ENCODE peak calls at places on chromosomes 6 and 20, in ten cellular contexts. One of them, this sample, is unnamed.

GRCh38 chr6:9646346-9647042 is 768.4 kb downstream of the TFAP2A start:
- DNase-seq in activated CD4-positive, alpha-beta T cell treated with anti-CD3 and anti-CD28 coated beads, Interleukin-2, amount 10 ng/mL, durations not matched to agents 24 days and 14 days: no peak
- DNase-seq in stimulated activated naive B cell treated with anti-CD40 and anti-IgM and Interleukin-4, amounts not matched to agents 10 μg/mL and 1 μg/mL and 100 μg/mL, for 72 hours: no peak
- DNase-seq in CD8-positive, alpha-beta T cell: no peak
- DNase-seq in BJ: peak
- DNase-seq in mesenchymal stem cell: peak
- DNase-seq in cardiac muscle cell: peak
- DNase-seq in activated T-helper 1 cell treated with Interleukin-2 at 50 U/mL for 16 hours: no peak
- DNase-seq in HuH-7: no peak
- DNase-seq in LoVo: no peak
- DNase-seq in this sample: peak

GRCh38 chr6:84652356-84653026 is 111.9 kb downstream of the TBX18 start:
- DNase-seq in activated CD4-positive, alpha-beta T cell treated with anti-CD3 and anti-CD28 coated beads, Interleukin-2, amount 10 ng/mL, durations not matched to agents 24 days and 14 days: no peak
- DNase-seq in stimulated activated naive B cell treated with anti-CD40 and anti-IgM and Interleukin-4, amounts not matched to agents 10 μg/mL and 1 μg/mL and 100 μg/mL, for 72 hours: no peak
- DNase-seq in CD8-positive, alpha-beta T cell: no peak
- DNase-seq in BJ: peak
- DNase-seq in mesenchymal stem cell: peak
- DNase-seq in cardiac muscle cell: no peak
- DNase-seq in activated T-helper 1 cell treated with Interleukin-2 at 50 U/mL for 16 hours: no peak
- DNase-seq in HuH-7: no peak
- DNase-seq in LoVo: no peak
- DNase-seq in this sample: no peak

GRCh38 chr6:149763866-149764265 is 14.3 kb downstream of the PCMT1 start:
- DNase-seq in activated CD4-positive, alpha-beta T cell treated with anti-CD3 and anti-CD28 coated beads, Interleukin-2, amount 10 ng/mL, durations not matched to agents 24 days and 14 days: no peak
- DNase-seq in stimulated activated naive B cell treated with anti-CD40 and anti-IgM and Interleukin-4, amounts not matched to agents 10 μg/mL and 1 μg/mL and 100 μg/mL, for 72 hours: no peak
- DNase-seq in CD8-positive, alpha-beta T cell: no peak
- DNase-seq in BJ: no peak
- DNase-seq in mesenchymal stem cell: no peak
- DNase-seq in cardiac muscle cell: no peak
- DNase-seq in activated T-helper 1 cell treated with Interleukin-2 at 50 U/mL for 16 hours: no peak
- DNase-seq in HuH-7: no peak
- DNase-seq in LoVo: no peak
- DNase-seq in this sample: no peak

GRCh38 chr6:131635384-131636340 is 1.4 kb upstream of the ENPP3 start:
- DNase-seq in activated CD4-positive, alpha-beta T cell treated with anti-CD3 and anti-CD28 coated beads, Interleukin-2, amount 10 ng/mL, durations not matched to agents 24 days and 14 days: no peak
- DNase-seq in stimulated activated naive B cell treated with anti-CD40 and anti-IgM and Interleukin-4, amounts not matched to agents 10 μg/mL and 1 μg/mL and 100 μg/mL, for 72 hours: peak
- DNase-seq in CD8-positive, alpha-beta T cell: no peak
- DNase-seq in BJ: no peak
- DNase-seq in mesenchymal stem cell: no peak
- DNase-seq in cardiac muscle cell: no peak
- DNase-seq in activated T-helper 1 cell treated with Interleukin-2 at 50 U/mL for 16 hours: no peak
- DNase-seq in HuH-7: no peak
- DNase-seq in LoVo: no peak
- DNase-seq in this sample: no peak

GRCh38 chr20:61125076-61125475 is 127.0 kb upstream of the CDH4 start:
- DNase-seq in activated CD4-positive, alpha-beta T cell treated with anti-CD3 and anti-CD28 coated beads, Interleukin-2, amount 10 ng/mL, durations not matched to agents 24 days and 14 days: no peak
- DNase-seq in stimulated activated naive B cell treated with anti-CD40 and anti-IgM and Interleukin-4, amounts not matched to agents 10 μg/mL and 1 μg/mL and 100 μg/mL, for 72 hours: no peak
- DNase-seq in CD8-positive, alpha-beta T cell: no peak
- DNase-seq in BJ: no peak
- DNase-seq in mesenchymal stem cell: no peak
- DNase-seq in cardiac muscle cell: no peak
- DNase-seq in activated T-helper 1 cell treated with Interleukin-2 at 50 U/mL for 16 hours: no peak
- DNase-seq in HuH-7: no peak
- DNase-seq in LoVo: no peak
- DNase-seq in this sample: no peak

GRCh38 chr6:88105741-88106340 is 58.2 kb downstream of the SPACA1 start:
- DNase-seq in activated CD4-positive, alpha-beta T cell treated with anti-CD3 and anti-CD28 coated beads, Interleukin-2, amount 10 ng/mL, durations not matched to agents 24 days and 14 days: no peak
- DNase-seq in stimulated activated naive B cell treated with anti-CD40 and anti-IgM and Interleukin-4, amounts not matched to agents 10 μg/mL and 1 μg/mL and 100 μg/mL, for 72 hours: no peak
- DNase-seq in CD8-positive, alpha-beta T cell: no peak
- DNase-seq in BJ: no peak
- DNase-seq in mesenchymal stem cell: no peak
- DNase-seq in cardiac muscle cell: no peak
- DNase-seq in activated T-helper 1 cell treated with Interleukin-2 at 50 U/mL for 16 hours: no peak
- DNase-seq in HuH-7: no peak
- DNase-seq in LoVo: no peak
- DNase-seq in this sample: no peak

GRCh38 chr6:147204060-147204785 is at the start of gene STXBP5:
- DNase-seq in activated CD4-positive, alpha-beta T cell treated with anti-CD3 and anti-CD28 coated beads, Interleukin-2, amount 10 ng/mL, durations not matched to agents 24 days and 14 days: peak
- DNase-seq in stimulated activated naive B cell treated with anti-CD40 and anti-IgM and Interleukin-4, amounts not matched to agents 10 μg/mL and 1 μg/mL and 100 μg/mL, for 72 hours: peak
- DNase-seq in CD8-positive, alpha-beta T cell: peak
- DNase-seq in BJ: no peak
- DNase-seq in mesenchymal stem cell: peak
- DNase-seq in cardiac muscle cell: peak
- DNase-seq in activated T-helper 1 cell treated with Interleukin-2 at 50 U/mL for 16 hours: peak
- DNase-seq in HuH-7: peak
- DNase-seq in LoVo: peak
- DNase-seq in this sample: peak

GRCh38 chr6:157860505-157860991 is 37.5 kb downstream of the SNX9 start:
- DNase-seq in activated CD4-positive, alpha-beta T cell treated with anti-CD3 and anti-CD28 coated beads, Interleukin-2, amount 10 ng/mL, durations not matched to agents 24 days and 14 days: peak
- DNase-seq in stimulated activated naive B cell treated with anti-CD40 and anti-IgM and Interleukin-4, amounts not matched to agents 10 μg/mL and 1 μg/mL and 100 μg/mL, for 72 hours: no peak
- DNase-seq in CD8-positive, alpha-beta T cell: no peak
- DNase-seq in BJ: no peak
- DNase-seq in mesenchymal stem cell: peak
- DNase-seq in cardiac muscle cell: no peak
- DNase-seq in activated T-helper 1 cell treated with Interleukin-2 at 50 U/mL for 16 hours: no peak
- DNase-seq in HuH-7: no peak
- DNase-seq in LoVo: no peak
- DNase-seq in this sample: no peak

GRCh38 chr6:85405175-85405852 is 44.6 kb upstream of the NT5E start:
- DNase-seq in activated CD4-positive, alpha-beta T cell treated with anti-CD3 and anti-CD28 coated beads, Interleukin-2, amount 10 ng/mL, durations not matched to agents 24 days and 14 days: peak
- DNase-seq in stimulated activated naive B cell treated with anti-CD40 and anti-IgM and Interleukin-4, amounts not matched to agents 10 μg/mL and 1 μg/mL and 100 μg/mL, for 72 hours: no peak
- DNase-seq in CD8-positive, alpha-beta T cell: no peak
- DNase-seq in BJ: no peak
- DNase-seq in mesenchymal stem cell: no peak
- DNase-seq in cardiac muscle cell: no peak
- DNase-seq in activated T-helper 1 cell treated with Interleukin-2 at 50 U/mL for 16 hours: no peak
- DNase-seq in HuH-7: peak
- DNase-seq in LoVo: peak
- DNase-seq in this sample: peak

GRCh38 chr20:46713957-46714834 is 4.7 kb downstream of the SLC2A10 start:
- DNase-seq in activated CD4-positive, alpha-beta T cell treated with anti-CD3 and anti-CD28 coated beads, Interleukin-2, amount 10 ng/mL, durations not matched to agents 24 days and 14 days: no peak
- DNase-seq in stimulated activated naive B cell treated with anti-CD40 and anti-IgM and Interleukin-4, amounts not matched to agents 10 μg/mL and 1 μg/mL and 100 μg/mL, for 72 hours: no peak
- DNase-seq in CD8-positive, alpha-beta T cell: no peak
- DNase-seq in BJ: no peak
- DNase-seq in mesenchymal stem cell: no peak
- DNase-seq in cardiac muscle cell: no peak
- DNase-seq in activated T-helper 1 cell treated with Interleukin-2 at 50 U/mL for 16 hours: no peak
- DNase-seq in HuH-7: no peak
- DNase-seq in LoVo: no peak
- DNase-seq in this sample: no peak

GRCh38 chr6:161422710-161423109 is 148.8 kb upstream of the AGPAT4 start:
- DNase-seq in activated CD4-positive, alpha-beta T cell treated with anti-CD3 and anti-CD28 coated beads, Interleukin-2, amount 10 ng/mL, durations not matched to agents 24 days and 14 days: no peak
- DNase-seq in stimulated activated naive B cell treated with anti-CD40 and anti-IgM and Interleukin-4, amounts not matched to agents 10 μg/mL and 1 μg/mL and 100 μg/mL, for 72 hours: no peak
- DNase-seq in CD8-positive, alpha-beta T cell: no peak
- DNase-seq in BJ: no peak
- DNase-seq in mesenchymal stem cell: no peak
- DNase-seq in cardiac muscle cell: no peak
- DNase-seq in activated T-helper 1 cell treated with Interleukin-2 at 50 U/mL for 16 hours: no peak
- DNase-seq in HuH-7: no peak
- DNase-seq in LoVo: no peak
- DNase-seq in this sample: no peak

GRCh38 chr6:348860-349396 is 42.6 kb upstream of the IRF4 start:
- DNase-seq in activated CD4-positive, alpha-beta T cell treated with anti-CD3 and anti-CD28 coated beads, Interleukin-2, amount 10 ng/mL, durations not matched to agents 24 days and 14 days: no peak
- DNase-seq in stimulated activated naive B cell treated with anti-CD40 and anti-IgM and Interleukin-4, amounts not matched to agents 10 μg/mL and 1 μg/mL and 100 μg/mL, for 72 hours: no peak
- DNase-seq in CD8-positive, alpha-beta T cell: no peak
- DNase-seq in BJ: no peak
- DNase-seq in mesenchymal stem cell: no peak
- DNase-seq in cardiac muscle cell: no peak
- DNase-seq in activated T-helper 1 cell treated with Interleukin-2 at 50 U/mL for 16 hours: no peak
- DNase-seq in HuH-7: no peak
- DNase-seq in LoVo: no peak
- DNase-seq in this sample: no peak

GRCh38 chr6:109690373-109690739 is 646 bp downstream of the AK9 start:
- DNase-seq in activated CD4-positive, alpha-beta T cell treated with anti-CD3 and anti-CD28 coated beads, Interleukin-2, amount 10 ng/mL, durations not matched to agents 24 days and 14 days: peak
- DNase-seq in stimulated activated naive B cell treated with anti-CD40 and anti-IgM and Interleukin-4, amounts not matched to agents 10 μg/mL and 1 μg/mL and 100 μg/mL, for 72 hours: peak
- DNase-seq in CD8-positive, alpha-beta T cell: peak
- DNase-seq in BJ: no peak
- DNase-seq in mesenchymal stem cell: no peak
- DNase-seq in cardiac muscle cell: peak
- DNase-seq in activated T-helper 1 cell treated with Interleukin-2 at 50 U/mL for 16 hours: peak
- DNase-seq in HuH-7: peak
- DNase-seq in LoVo: peak
- DNase-seq in this sample: peak

GRCh38 chr6:13156381-13156780 is 172.0 kb downstream of the TBC1D7 start:
- DNase-seq in activated CD4-positive, alpha-beta T cell treated with anti-CD3 and anti-CD28 coated beads, Interleukin-2, amount 10 ng/mL, durations not matched to agents 24 days and 14 days: no peak
- DNase-seq in stimulated activated naive B cell treated with anti-CD40 and anti-IgM and Interleukin-4, amounts not matched to agents 10 μg/mL and 1 μg/mL and 100 μg/mL, for 72 hours: no peak
- DNase-seq in CD8-positive, alpha-beta T cell: no peak
- DNase-seq in BJ: no peak
- DNase-seq in mesenchymal stem cell: no peak
- DNase-seq in cardiac muscle cell: no peak
- DNase-seq in activated T-helper 1 cell treated with Interleukin-2 at 50 U/mL for 16 hours: no peak
- DNase-seq in HuH-7: no peak
- DNase-seq in LoVo: no peak
- DNase-seq in this sample: no peak

GRCh38 chr6:21455071-21455470 is 138.5 kb upstream of the SOX4 start:
- DNase-seq in activated CD4-positive, alpha-beta T cell treated with anti-CD3 and anti-CD28 coated beads, Interleukin-2, amount 10 ng/mL, durations not matched to agents 24 days and 14 days: no peak
- DNase-seq in stimulated activated naive B cell treated with anti-CD40 and anti-IgM and Interleukin-4, amounts not matched to agents 10 μg/mL and 1 μg/mL and 100 μg/mL, for 72 hours: no peak
- DNase-seq in CD8-positive, alpha-beta T cell: no peak
- DNase-seq in BJ: no peak
- DNase-seq in mesenchymal stem cell: no peak
- DNase-seq in cardiac muscle cell: no peak
- DNase-seq in activated T-helper 1 cell treated with Interleukin-2 at 50 U/mL for 16 hours: no peak
- DNase-seq in HuH-7: no peak
- DNase-seq in LoVo: no peak
- DNase-seq in this sample: peak

GRCh38 chr6:13177617-13178506 is 150.5 kb downstream of the TBC1D7 start:
- DNase-seq in activated CD4-positive, alpha-beta T cell treated with anti-CD3 and anti-CD28 coated beads, Interleukin-2, amount 10 ng/mL, durations not matched to agents 24 days and 14 days: peak
- DNase-seq in stimulated activated naive B cell treated with anti-CD40 and anti-IgM and Interleukin-4, amounts not matched to agents 10 μg/mL and 1 μg/mL and 100 μg/mL, for 72 hours: no peak
- DNase-seq in CD8-positive, alpha-beta T cell: no peak
- DNase-seq in BJ: no peak
- DNase-seq in mesenchymal stem cell: no peak
- DNase-seq in cardiac muscle cell: no peak
- DNase-seq in activated T-helper 1 cell treated with Interleukin-2 at 50 U/mL for 16 hours: no peak
- DNase-seq in HuH-7: no peak
- DNase-seq in LoVo: no peak
- DNase-seq in this sample: no peak

GRCh38 chr6:111972714-111973678 is 80.9 kb upstream of the CCN6 start:
- DNase-seq in activated CD4-positive, alpha-beta T cell treated with anti-CD3 and anti-CD28 coated beads, Interleukin-2, amount 10 ng/mL, durations not matched to agents 24 days and 14 days: peak
- DNase-seq in stimulated activated naive B cell treated with anti-CD40 and anti-IgM and Interleukin-4, amounts not matched to agents 10 μg/mL and 1 μg/mL and 100 μg/mL, for 72 hours: no peak
- DNase-seq in CD8-positive, alpha-beta T cell: peak
- DNase-seq in BJ: peak
- DNase-seq in mesenchymal stem cell: peak
- DNase-seq in cardiac muscle cell: no peak
- DNase-seq in activated T-helper 1 cell treated with Interleukin-2 at 50 U/mL for 16 hours: peak
- DNase-seq in HuH-7: no peak
- DNase-seq in LoVo: peak
- DNase-seq in this sample: peak

GRCh38 chr6:12014027-12014872 is 2.1 kb downstream of the HIVEP1 start:
- DNase-seq in activated CD4-positive, alpha-beta T cell treated with anti-CD3 and anti-CD28 coated beads, Interleukin-2, amount 10 ng/mL, durations not matched to agents 24 days and 14 days: no peak
- DNase-seq in stimulated activated naive B cell treated with anti-CD40 and anti-IgM and Interleukin-4, amounts not matched to agents 10 μg/mL and 1 μg/mL and 100 μg/mL, for 72 hours: no peak
- DNase-seq in CD8-positive, alpha-beta T cell: no peak
- DNase-seq in BJ: no peak
- DNase-seq in mesenchymal stem cell: peak
- DNase-seq in cardiac muscle cell: no peak
- DNase-seq in activated T-helper 1 cell treated with Interleukin-2 at 50 U/mL for 16 hours: no peak
- DNase-seq in HuH-7: no peak
- DNase-seq in LoVo: peak
- DNase-seq in this sample: no peak

GRCh38 chr6:138680085-138680484 is 93.5 kb upstream of the CCDC28A start:
- DNase-seq in activated CD4-positive, alpha-beta T cell treated with anti-CD3 and anti-CD28 coated beads, Interleukin-2, amount 10 ng/mL, durations not matched to agents 24 days and 14 days: no peak
- DNase-seq in stimulated activated naive B cell treated with anti-CD40 and anti-IgM and Interleukin-4, amounts not matched to agents 10 μg/mL and 1 μg/mL and 100 μg/mL, for 72 hours: no peak
- DNase-seq in CD8-positive, alpha-beta T cell: no peak
- DNase-seq in BJ: no peak
- DNase-seq in mesenchymal stem cell: no peak
- DNase-seq in cardiac muscle cell: no peak
- DNase-seq in activated T-helper 1 cell treated with Interleukin-2 at 50 U/mL for 16 hours: no peak
- DNase-seq in HuH-7: no peak
- DNase-seq in LoVo: no peak
- DNase-seq in this sample: no peak

GRCh38 chr20:32761417-32761830 is 761 bp upstream of the DNMT3B start:
- DNase-seq in activated CD4-positive, alpha-beta T cell treated with anti-CD3 and anti-CD28 coated beads, Interleukin-2, amount 10 ng/mL, durations not matched to agents 24 days and 14 days: no peak
- DNase-seq in stimulated activated naive B cell treated with anti-CD40 and anti-IgM and Interleukin-4, amounts not matched to agents 10 μg/mL and 1 μg/mL and 100 μg/mL, for 72 hours: no peak
- DNase-seq in CD8-positive, alpha-beta T cell: no peak
- DNase-seq in BJ: no peak
- DNase-seq in mesenchymal stem cell: no peak
- DNase-seq in cardiac muscle cell: no peak
- DNase-seq in activated T-helper 1 cell treated with Interleukin-2 at 50 U/mL for 16 hours: no peak
- DNase-seq in HuH-7: no peak
- DNase-seq in LoVo: no peak
- DNase-seq in this sample: no peak

GRCh38 chr6:80698459-80698858 is 592.0 kb downstream of the BCKDHB start:
- DNase-seq in activated CD4-positive, alpha-beta T cell treated with anti-CD3 and anti-CD28 coated beads, Interleukin-2, amount 10 ng/mL, durations not matched to agents 24 days and 14 days: no peak
- DNase-seq in stimulated activated naive B cell treated with anti-CD40 and anti-IgM and Interleukin-4, amounts not matched to agents 10 μg/mL and 1 μg/mL and 100 μg/mL, for 72 hours: no peak
- DNase-seq in CD8-positive, alpha-beta T cell: no peak
- DNase-seq in BJ: no peak
- DNase-seq in mesenchymal stem cell: no peak
- DNase-seq in cardiac muscle cell: no peak
- DNase-seq in activated T-helper 1 cell treated with Interleukin-2 at 50 U/mL for 16 hours: no peak
- DNase-seq in HuH-7: no peak
- DNase-seq in LoVo: no peak
- DNase-seq in this sample: no peak

GRCh38 chr6:132114201-132114860 is 163.2 kb upstream of the CCN2 start:
- DNase-seq in activated CD4-positive, alpha-beta T cell treated with anti-CD3 and anti-CD28 coated beads, Interleukin-2, amount 10 ng/mL, durations not matched to agents 24 days and 14 days: no peak
- DNase-seq in stimulated activated naive B cell treated with anti-CD40 and anti-IgM and Interleukin-4, amounts not matched to agents 10 μg/mL and 1 μg/mL and 100 μg/mL, for 72 hours: no peak
- DNase-seq in CD8-positive, alpha-beta T cell: no peak
- DNase-seq in BJ: no peak
- DNase-seq in mesenchymal stem cell: no peak
- DNase-seq in cardiac muscle cell: no peak
- DNase-seq in activated T-helper 1 cell treated with Interleukin-2 at 50 U/mL for 16 hours: no peak
- DNase-seq in HuH-7: no peak
- DNase-seq in LoVo: no peak
- DNase-seq in this sample: no peak

This sample was measured in hepatocyte.